ENCODE peak calls at places on chromosomes 2 and 18, in four cellular contexts. One of them, this sample, is unnamed. For H3K4me1, the result is how much of the 10 kb centered on the place peaks cover.

GRCh38 chr2:205731521-205731965 is 49.2 kb downstream of the NRP2 start:
- DNase-seq in BE2C: no peak
- DNase-seq in psoas muscle: no peak
- DNase-seq in right atrium auricular region: no peak
- DNase-seq in this sample: no peak

GRCh38 chr2:27903649-27904544 is 13.4 kb downstream of the BABAM2 start:
- DNase-seq in BE2C: no peak
- DNase-seq in psoas muscle: no peak
- DNase-seq in right atrium auricular region: no peak
- DNase-seq in this sample: no peak

GRCh38 chr2:25042321-25043240 is 705 bp downstream of the EFR3B start:
- DNase-seq in BE2C: peak
- DNase-seq in psoas muscle: peak
- DNase-seq in right atrium auricular region: no peak
- DNase-seq in this sample: peak

GRCh38 chr2:126370208-126370607 is 285.8 kb upstream of the GYPC start:
- DNase-seq in BE2C: no peak
- DNase-seq in psoas muscle: no peak
- DNase-seq in right atrium auricular region: no peak
- DNase-seq in this sample: no peak

GRCh38 chr2:193584522-193584938 is 1389.8 kb upstream of the TMEFF2 start:
- DNase-seq in BE2C: peak
- DNase-seq in psoas muscle: no peak
- DNase-seq in right atrium auricular region: no peak
- DNase-seq in this sample: no peak

GRCh38 chr2:50143822-50144575 is 887.9 kb downstream of the NRXN1 start:
- DNase-seq in BE2C: peak
- DNase-seq in psoas muscle: no peak
- DNase-seq in right atrium auricular region: no peak
- DNase-seq in this sample: no peak

GRCh38 chr2:206614825-206615224 is 27.5 kb upstream of the FAM237A start:
- DNase-seq in BE2C: no peak
- DNase-seq in psoas muscle: no peak
- DNase-seq in right atrium auricular region: no peak
- DNase-seq in this sample: no peak

GRCh38 chr2:138565251-138565598 is 63.7 kb downstream of the SPOPL start:
- DNase-seq in BE2C: no peak
- DNase-seq in psoas muscle: no peak
- DNase-seq in right atrium auricular region: no peak
- DNase-seq in this sample: no peak

GRCh38 chr2:223635080-223635479 is 32.9 kb upstream of the SCG2 start:
- DNase-seq in BE2C: no peak
- DNase-seq in psoas muscle: no peak
- DNase-seq in right atrium auricular region: no peak
- DNase-seq in this sample: no peak

GRCh38 chr2:33032245-33032644 is 85.5 kb downstream of the LTBP1 start:
- DNase-seq in BE2C: no peak
- DNase-seq in psoas muscle: no peak
- DNase-seq in right atrium auricular region: no peak
- DNase-seq in this sample: no peak

GRCh38 chr2:9979977-9980376 is 28.5 kb downstream of the GRHL1 start:
- DNase-seq in BE2C: no peak
- DNase-seq in psoas muscle: no peak
- DNase-seq in right atrium auricular region: no peak
- DNase-seq in this sample: no peak

GRCh38 chr2:124186801-124187200 is 161.7 kb downstream of the CNTNAP5 start:
- DNase-seq in BE2C: no peak
- DNase-seq in psoas muscle: no peak
- DNase-seq in right atrium auricular region: no peak
- DNase-seq in this sample: no peak

GRCh38 chr2:48221846-48222516 is 308.0 kb upstream of the STON1 start:
- DNase-seq in BE2C: no peak
- DNase-seq in psoas muscle: no peak
- DNase-seq in right atrium auricular region: no peak
- DNase-seq in this sample: no peak

GRCh38 chr2:239944706-239945551 is 80.2 kb downstream of the NDUFA10 start:
- DNase-seq in BE2C: peak
- DNase-seq in psoas muscle: peak
- DNase-seq in right atrium auricular region: no peak
- DNase-seq in this sample: peak

GRCh38 chr2:170218456-170218855 is 40.5 kb downstream of the MYO3B start:
- DNase-seq in BE2C: no peak
- DNase-seq in psoas muscle: no peak
- DNase-seq in right atrium auricular region: no peak
- DNase-seq in this sample: no peak

GRCh38 chr2:25740810-25741381 is 67.5 kb upstream of the DTNB start:
- DNase-seq in BE2C: no peak
- DNase-seq in psoas muscle: no peak
- DNase-seq in right atrium auricular region: no peak
- DNase-seq in this sample: no peak

GRCh38 chr2:25063876-25064660 is 22.2 kb downstream of the EFR3B start:
- DNase-seq in BE2C: no peak
- DNase-seq in psoas muscle: no peak
- DNase-seq in right atrium auricular region: no peak
- DNase-seq in this sample: no peak

GRCh38 chr2:231321021-231321420 is 74.5 kb upstream of the B3GNT7 start:
- DNase-seq in BE2C: no peak
- DNase-seq in psoas muscle: peak
- DNase-seq in right atrium auricular region: no peak
- DNase-seq in this sample: no peak

GRCh38 chr2:148994341-148994740 is 44.2 kb upstream of the LYPD6B start:
- DNase-seq in BE2C: no peak
- DNase-seq in psoas muscle: no peak
- DNase-seq in right atrium auricular region: no peak
- DNase-seq in this sample: no peak

GRCh38 chr2:158103358-158104021 is 1.8 kb downstream of the UPP2 start:
- DNase-seq in BE2C: no peak
- DNase-seq in psoas muscle: no peak
- DNase-seq in right atrium auricular region: no peak
- DNase-seq in this sample: no peak

GRCh38 chr2:43424262-43425207 is 171.3 kb downstream of the THADA start:
- DNase-seq in BE2C: peak
- DNase-seq in psoas muscle: no peak
- DNase-seq in right atrium auricular region: no peak
- DNase-seq in this sample: no peak

GRCh38 chr2:133887676-133888040 is 319.4 kb upstream of the NCKAP5 start:
- DNase-seq in BE2C: no peak
- DNase-seq in psoas muscle: no peak
- DNase-seq in right atrium auricular region: no peak
- DNase-seq in this sample: no peak

GRCh38 chr2:133324150-133324561 is 244.1 kb downstream of the NCKAP5 start:
- DNase-seq in BE2C: no peak
- DNase-seq in psoas muscle: no peak
- DNase-seq in right atrium auricular region: no peak
- DNase-seq in this sample: no peak

GRCh38 chr2:73836141-73836943 is 7.6 kb downstream of the STAMBP start:
- DNase-seq in BE2C: peak
- DNase-seq in psoas muscle: peak
- DNase-seq in right atrium auricular region: no peak
- DNase-seq in this sample: no peak

GRCh38 chr2:197821550-197822218 is 17.3 kb downstream of the PLCL1 start:
- DNase-seq in BE2C: no peak
- DNase-seq in psoas muscle: no peak
- DNase-seq in right atrium auricular region: no peak
- DNase-seq in this sample: no peak

GRCh38 chr2:628651-629050 is 48.6 kb downstream of the TMEM18 start:
- DNase-seq in BE2C: no peak
- DNase-seq in psoas muscle: no peak
- DNase-seq in right atrium auricular region: peak
- DNase-seq in this sample: no peak

GRCh38 chr2:191320881-191321280 is 75.7 kb downstream of the MYO1B start:
- DNase-seq in BE2C: no peak
- DNase-seq in psoas muscle: no peak
- DNase-seq in right atrium auricular region: no peak
- DNase-seq in this sample: no peak

GRCh38 chr2:197011777-197012641 is 85.5 kb upstream of the PGAP1 start:
- DNase-seq in BE2C: peak
- DNase-seq in psoas muscle: no peak
- DNase-seq in right atrium auricular region: no peak
- DNase-seq in this sample: peak

GRCh38 chr2:42141687-42142475 is 27.3 kb upstream of the EML4 start:
- DNase-seq in BE2C: peak
- DNase-seq in psoas muscle: no peak
- DNase-seq in right atrium auricular region: peak
- DNase-seq in this sample: no peak

GRCh38 chr2:182077451-182078142 is 91.9 kb downstream of the PPP1R1C start:
- DNase-seq in BE2C: peak
- DNase-seq in psoas muscle: no peak
- DNase-seq in right atrium auricular region: no peak
- DNase-seq in this sample: peak

GRCh38 chr2:233373316-233373715 is 19.0 kb downstream of the DGKD start:
- DNase-seq in BE2C: no peak
- DNase-seq in psoas muscle: no peak
- DNase-seq in right atrium auricular region: no peak
- DNase-seq in this sample: no peak

GRCh38 chr2:236172866-236173733 is 4.9 kb upstream of the GBX2 start:
- DNase-seq in BE2C: no peak
- DNase-seq in psoas muscle: no peak
- DNase-seq in right atrium auricular region: no peak
- DNase-seq in this sample: no peak
- H3K4me3 ChIP-seq in BE2C: no peak
- H3K4me3 ChIP-seq in psoas muscle: no peak
- H3K4me3 ChIP-seq in right atrium auricular region: no peak
- H3K4me3 ChIP-seq in this sample: no peak

GRCh38 chr18:8706545-8706980 is 1.2 kb downstream of the MTCL1 start:
- DNase-seq in BE2C: no peak
- DNase-seq in psoas muscle: no peak
- DNase-seq in right atrium auricular region: no peak
- DNase-seq in this sample: peak
- H3K4me1 ChIP-seq in BE2C: under half
- H3K4me1 ChIP-seq in psoas muscle: under half
- H3K4me1 ChIP-seq in right atrium auricular region: under half
- H3K4me1 ChIP-seq in this sample: under half

GRCh38 chr2:127574656-127575055 is 39.2 kb downstream of the MYO7B start:
- DNase-seq in BE2C: no peak
- DNase-seq in psoas muscle: no peak
- DNase-seq in right atrium auricular region: peak
- DNase-seq in this sample: no peak
- H3K4me3 ChIP-seq in BE2C: no peak
- H3K4me3 ChIP-seq in psoas muscle: no peak
- H3K4me3 ChIP-seq in right atrium auricular region: no peak
- H3K4me3 ChIP-seq in this sample: no peak

DNA sequence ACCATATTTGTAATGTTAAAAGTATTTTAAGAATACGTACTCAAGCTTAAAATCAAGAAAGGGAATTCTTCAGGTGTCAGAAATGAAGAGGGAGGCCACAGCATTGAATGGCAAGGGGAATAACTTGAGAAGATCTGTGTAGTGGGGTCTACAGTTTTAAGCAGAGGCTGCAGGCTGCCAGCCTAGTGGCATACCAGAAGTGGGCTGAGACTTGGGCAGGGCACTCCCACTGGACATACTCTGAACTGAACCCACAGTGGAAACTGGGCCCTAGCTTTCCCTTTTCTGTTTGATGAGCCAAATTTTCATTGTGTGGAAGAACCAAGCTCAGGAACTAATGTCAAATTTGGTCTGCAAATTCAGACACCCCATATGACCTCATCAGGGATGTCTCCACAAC is 238.8 kb downstream of the PTPRM start:
- DNase-seq in BE2C: no peak
- DNase-seq in psoas muscle: no peak
- DNase-seq in right atrium auricular region: no peak
- DNase-seq in this sample: no peak
- H3K4me1 ChIP-seq in BE2C: under half
- H3K4me1 ChIP-seq in psoas muscle: under half
- H3K4me1 ChIP-seq in right atrium auricular region: under half
- H3K4me1 ChIP-seq in this sample: under half

GRCh38 chr18:51687845-51688585 is 490.5 kb upstream of the MEX3C start:
- DNase-seq in BE2C: no peak
- DNase-seq in psoas muscle: no peak
- DNase-seq in right atrium auricular region: no peak
- DNase-seq in this sample: no peak
- H3K4me3 ChIP-seq in BE2C: no peak
- H3K4me3 ChIP-seq in psoas muscle: no peak
- H3K4me3 ChIP-seq in right atrium auricular region: no peak
- H3K4me3 ChIP-seq in this sample: no peak

GRCh38 chr2:101125374-101125773 is 25.8 kb downstream of the TBC1D8 start:
- DNase-seq in BE2C: no peak
- DNase-seq in psoas muscle: no peak
- DNase-seq in right atrium auricular region: no peak
- DNase-seq in this sample: no peak
- H3K4me1 ChIP-seq in BE2C: under half
- H3K4me1 ChIP-seq in psoas muscle: half or more
- H3K4me1 ChIP-seq in right atrium auricular region: half or more
- H3K4me1 ChIP-seq in this sample: under half

This sample was measured in CD4-positive, alpha-beta memory T cell.